ENCODE peak calls at places on chromosomes 3 and 15, in nine cellular contexts. One of them, this sample, is unnamed.

GRCh38 chr15:85482896-85483295 is 102.5 kb downstream of the AKAP13 start:
- DNase-seq in NCI-H774: no peak
- DNase-seq in cardiac muscle cell: peak; percentile 56
- DNase-seq in uterus: no peak
- DNase-seq in activated CD8-positive, alpha-beta T cell treated with anti-CD3 and anti-CD28 coated beads for 36 hours: no peak
- DNase-seq in stimulated activated CD4-positive, alpha-beta T cell treated with anti-CD3 and anti-CD28 coated beads, Interleukin-2, amount 100 ng/mL, for 48 hours: no peak
- DNase-seq in NCI-H187 treated with DMSO at 0.1 percent for 48 hours: no peak
- DNase-seq in T-helper 2 cell: no peak
- DNase-seq in MG63: peak; percentile 27
- DNase-seq in this sample: no peak

GRCh38 chr15:81166949-81167816 is 29.5 kb upstream of the IL16 start:
- DNase-seq in NCI-H774: no peak
- DNase-seq in cardiac muscle cell: no peak
- DNase-seq in NCI-H187 treated with DMSO at 0.1 percent for 48 hours: no peak
- DNase-seq in MG63: no peak
- DNase-seq in T-helper 2 cell: no peak
- DNase-seq in uterus: no peak
- DNase-seq in activated CD8-positive, alpha-beta T cell treated with anti-CD3 and anti-CD28 coated beads for 36 hours: no peak
- DNase-seq in stimulated activated CD4-positive, alpha-beta T cell treated with anti-CD3 and anti-CD28 coated beads, Interleukin-2, amount 100 ng/mL, for 48 hours: no peak
- DNase-seq in this sample: no peak

GRCh38 chr15:66573719-66574641 is 8.2 kb upstream of the LCTL start:
- DNase-seq in NCI-H187 treated with DMSO at 0.1 percent for 48 hours: no peak
- DNase-seq in NCI-H774: no peak
- DNase-seq in MG63: no peak
- DNase-seq in T-helper 2 cell: no peak
- DNase-seq in cardiac muscle cell: peak; percentile 68
- DNase-seq in activated CD8-positive, alpha-beta T cell treated with anti-CD3 and anti-CD28 coated beads for 36 hours: no peak
- DNase-seq in uterus: no peak
- DNase-seq in stimulated activated CD4-positive, alpha-beta T cell treated with anti-CD3 and anti-CD28 coated beads, Interleukin-2, amount 100 ng/mL, for 48 hours: no peak
- DNase-seq in this sample: no peak

GRCh38 chr3:50392101-50392715 is 32.9 kb upstream of the TMEM115 start:
- DNase-seq in uterus: no peak
- DNase-seq in T-helper 2 cell: no peak
- DNase-seq in MG63: peak; percentile 14
- DNase-seq in activated CD8-positive, alpha-beta T cell treated with anti-CD3 and anti-CD28 coated beads for 36 hours: no peak
- DNase-seq in NCI-H187 treated with DMSO at 0.1 percent for 48 hours: no peak
- DNase-seq in stimulated activated CD4-positive, alpha-beta T cell treated with anti-CD3 and anti-CD28 coated beads, Interleukin-2, amount 100 ng/mL, for 48 hours: no peak
- DNase-seq in NCI-H774: no peak
- DNase-seq in cardiac muscle cell: no peak
- DNase-seq in this sample: no peak

GRCh38 chr15:75195122-75195765 is 6.4 kb upstream of the C15orf39 start:
- DNase-seq in MG63: no peak
- DNase-seq in T-helper 2 cell: no peak
- DNase-seq in NCI-H187 treated with DMSO at 0.1 percent for 48 hours: no peak
- DNase-seq in stimulated activated CD4-positive, alpha-beta T cell treated with anti-CD3 and anti-CD28 coated beads, Interleukin-2, amount 100 ng/mL, for 48 hours: no peak
- DNase-seq in cardiac muscle cell: peak; percentile 40
- DNase-seq in activated CD8-positive, alpha-beta T cell treated with anti-CD3 and anti-CD28 coated beads for 36 hours: no peak
- DNase-seq in uterus: peak; percentile 59
- DNase-seq in NCI-H774: peak; percentile 85
- DNase-seq in this sample: no peak

GRCh38 chr15:72196409-72197044 is 1.1 kb downstream of the GRAMD2A start:
- DNase-seq in NCI-H187 treated with DMSO at 0.1 percent for 48 hours: no peak
- DNase-seq in activated CD8-positive, alpha-beta T cell treated with anti-CD3 and anti-CD28 coated beads for 36 hours: no peak
- DNase-seq in T-helper 2 cell: no peak
- DNase-seq in MG63: no peak
- DNase-seq in stimulated activated CD4-positive, alpha-beta T cell treated with anti-CD3 and anti-CD28 coated beads, Interleukin-2, amount 100 ng/mL, for 48 hours: no peak
- DNase-seq in uterus: no peak
- DNase-seq in NCI-H774: no peak
- DNase-seq in cardiac muscle cell: no peak
- DNase-seq in this sample: no peak

GRCh38 chr3:43692085-43692484 is 1.3 kb downstream of the ABHD5 start:
- DNase-seq in uterus: no peak
- DNase-seq in MG63: no peak
- DNase-seq in NCI-H774: no peak
- DNase-seq in NCI-H187 treated with DMSO at 0.1 percent for 48 hours: no peak
- DNase-seq in cardiac muscle cell: no peak
- DNase-seq in stimulated activated CD4-positive, alpha-beta T cell treated with anti-CD3 and anti-CD28 coated beads, Interleukin-2, amount 100 ng/mL, for 48 hours: no peak
- DNase-seq in activated CD8-positive, alpha-beta T cell treated with anti-CD3 and anti-CD28 coated beads for 36 hours: no peak
- DNase-seq in T-helper 2 cell: no peak
- DNase-seq in this sample: no peak

GRCh38 chr3:113952921-113953320 is 5.1 kb downstream of the ZDHHC23 start:
- DNase-seq in stimulated activated CD4-positive, alpha-beta T cell treated with anti-CD3 and anti-CD28 coated beads, Interleukin-2, amount 100 ng/mL, for 48 hours: no peak
- DNase-seq in NCI-H774: no peak
- DNase-seq in uterus: no peak
- DNase-seq in activated CD8-positive, alpha-beta T cell treated with anti-CD3 and anti-CD28 coated beads for 36 hours: no peak
- DNase-seq in NCI-H187 treated with DMSO at 0.1 percent for 48 hours: no peak
- DNase-seq in MG63: no peak
- DNase-seq in T-helper 2 cell: no peak
- DNase-seq in cardiac muscle cell: peak; percentile 41
- DNase-seq in this sample: no peak

GRCh38 chr3:115396801-115397200 is 226.5 kb upstream of the GAP43 start:
- DNase-seq in cardiac muscle cell: no peak
- DNase-seq in stimulated activated CD4-positive, alpha-beta T cell treated with anti-CD3 and anti-CD28 coated beads, Interleukin-2, amount 100 ng/mL, for 48 hours: no peak
- DNase-seq in MG63: no peak
- DNase-seq in T-helper 2 cell: no peak
- DNase-seq in uterus: no peak
- DNase-seq in NCI-H187 treated with DMSO at 0.1 percent for 48 hours: no peak
- DNase-seq in activated CD8-positive, alpha-beta T cell treated with anti-CD3 and anti-CD28 coated beads for 36 hours: no peak
- DNase-seq in NCI-H774: no peak
- DNase-seq in this sample: no peak

GRCh38 chr3:58271901-58272501 is 34.0 kb upstream of the RPP14 start:
- DNase-seq in NCI-H774: no peak
- DNase-seq in T-helper 2 cell: no peak
- DNase-seq in MG63: peak; percentile 61
- DNase-seq in activated CD8-positive, alpha-beta T cell treated with anti-CD3 and anti-CD28 coated beads for 36 hours: peak; percentile 17
- DNase-seq in uterus: no peak
- DNase-seq in NCI-H187 treated with DMSO at 0.1 percent for 48 hours: no peak
- DNase-seq in stimulated activated CD4-positive, alpha-beta T cell treated with anti-CD3 and anti-CD28 coated beads, Interleukin-2, amount 100 ng/mL, for 48 hours: no peak
- DNase-seq in cardiac muscle cell: peak; percentile 93
- DNase-seq in this sample: no peak

GRCh38 chr3:191329654-191330308 is 545 bp downstream of the UTS2B start:
- DNase-seq in activated CD8-positive, alpha-beta T cell treated with anti-CD3 and anti-CD28 coated beads for 36 hours: peak; percentile 4
- DNase-seq in cardiac muscle cell: peak; percentile 64
- DNase-seq in NCI-H774: peak; percentile 66
- DNase-seq in NCI-H187 treated with DMSO at 0.1 percent for 48 hours: no peak
- DNase-seq in MG63: peak; percentile 49
- DNase-seq in stimulated activated CD4-positive, alpha-beta T cell treated with anti-CD3 and anti-CD28 coated beads, Interleukin-2, amount 100 ng/mL, for 48 hours: peak; percentile 7
- DNase-seq in uterus: peak; percentile 36
- DNase-seq in T-helper 2 cell: no peak
- DNase-seq in this sample: no peak

GRCh38 chr3:25781758-25782594 is 1.3 kb downstream of the NGLY1 start:
- DNase-seq in NCI-H187 treated with DMSO at 0.1 percent for 48 hours: no peak
- DNase-seq in activated CD8-positive, alpha-beta T cell treated with anti-CD3 and anti-CD28 coated beads for 36 hours: no peak
- DNase-seq in stimulated activated CD4-positive, alpha-beta T cell treated with anti-CD3 and anti-CD28 coated beads, Interleukin-2, amount 100 ng/mL, for 48 hours: no peak
- DNase-seq in uterus: no peak
- DNase-seq in T-helper 2 cell: no peak
- DNase-seq in NCI-H774: no peak
- DNase-seq in MG63: no peak
- DNase-seq in cardiac muscle cell: no peak
- DNase-seq in this sample: no peak

GRCh38 chr3:9135930-9136525 is 113.4 kb downstream of the SRGAP3 start:
- DNase-seq in T-helper 2 cell: no peak
- DNase-seq in cardiac muscle cell: no peak
- DNase-seq in stimulated activated CD4-positive, alpha-beta T cell treated with anti-CD3 and anti-CD28 coated beads, Interleukin-2, amount 100 ng/mL, for 48 hours: no peak
- DNase-seq in uterus: no peak
- DNase-seq in NCI-H774: no peak
- DNase-seq in NCI-H187 treated with DMSO at 0.1 percent for 48 hours: no peak
- DNase-seq in activated CD8-positive, alpha-beta T cell treated with anti-CD3 and anti-CD28 coated beads for 36 hours: peak; percentile 5
- DNase-seq in MG63: no peak
- DNase-seq in this sample: no peak

GRCh38 chr15:66504563-66505429 is at the start of the genes RPL4 and ZWILCH:
- DNase-seq in NCI-H187 treated with DMSO at 0.1 percent for 48 hours: no peak
- DNase-seq in stimulated activated CD4-positive, alpha-beta T cell treated with anti-CD3 and anti-CD28 coated beads, Interleukin-2, amount 100 ng/mL, for 48 hours: peak; percentile 69
- DNase-seq in uterus: peak; percentile 78
- DNase-seq in cardiac muscle cell: peak; percentile 91
- DNase-seq in T-helper 2 cell: peak; percentile 65
- DNase-seq in NCI-H774: peak; percentile 71
- DNase-seq in MG63: peak; percentile 86
- DNase-seq in activated CD8-positive, alpha-beta T cell treated with anti-CD3 and anti-CD28 coated beads for 36 hours: peak; percentile 80
- DNase-seq in this sample: peak; percentile 92

GRCh38 chr3:189570916-189571315 is 60.3 kb upstream of the TP63 start:
- DNase-seq in activated CD8-positive, alpha-beta T cell treated with anti-CD3 and anti-CD28 coated beads for 36 hours: no peak
- DNase-seq in NCI-H774: no peak
- DNase-seq in MG63: no peak
- DNase-seq in T-helper 2 cell: no peak
- DNase-seq in NCI-H187 treated with DMSO at 0.1 percent for 48 hours: no peak
- DNase-seq in cardiac muscle cell: no peak
- DNase-seq in uterus: no peak
- DNase-seq in stimulated activated CD4-positive, alpha-beta T cell treated with anti-CD3 and anti-CD28 coated beads, Interleukin-2, amount 100 ng/mL, for 48 hours: no peak
- DNase-seq in this sample: no peak

GRCh38 chr3:119235151-119235550 is 5.5 kb downstream of the B4GALT4 start:
- DNase-seq in NCI-H774: no peak
- DNase-seq in uterus: no peak
- DNase-seq in activated CD8-positive, alpha-beta T cell treated with anti-CD3 and anti-CD28 coated beads for 36 hours: no peak
- DNase-seq in T-helper 2 cell: no peak
- DNase-seq in MG63: no peak
- DNase-seq in cardiac muscle cell: peak; percentile 59
- DNase-seq in stimulated activated CD4-positive, alpha-beta T cell treated with anti-CD3 and anti-CD28 coated beads, Interleukin-2, amount 100 ng/mL, for 48 hours: no peak
- DNase-seq in NCI-H187 treated with DMSO at 0.1 percent for 48 hours: no peak
- DNase-seq in this sample: no peak

GRCh38 chr15:40424483-40425115 is 16.2 kb upstream of the BAHD1 start:
- DNase-seq in activated CD8-positive, alpha-beta T cell treated with anti-CD3 and anti-CD28 coated beads for 36 hours: no peak
- DNase-seq in cardiac muscle cell: no peak
- DNase-seq in NCI-H774: no peak
- DNase-seq in MG63: no peak
- DNase-seq in T-helper 2 cell: no peak
- DNase-seq in NCI-H187 treated with DMSO at 0.1 percent for 48 hours: no peak
- DNase-seq in stimulated activated CD4-positive, alpha-beta T cell treated with anti-CD3 and anti-CD28 coated beads, Interleukin-2, amount 100 ng/mL, for 48 hours: no peak
- DNase-seq in uterus: no peak
- DNase-seq in this sample: no peak

GRCh38 chr3:3665961-3666640 is 133.1 kb upstream of the LRRN1 start:
- DNase-seq in T-helper 2 cell: no peak
- DNase-seq in NCI-H187 treated with DMSO at 0.1 percent for 48 hours: no peak
- DNase-seq in cardiac muscle cell: no peak
- DNase-seq in uterus: no peak
- DNase-seq in MG63: no peak
- DNase-seq in activated CD8-positive, alpha-beta T cell treated with anti-CD3 and anti-CD28 coated beads for 36 hours: no peak
- DNase-seq in stimulated activated CD4-positive, alpha-beta T cell treated with anti-CD3 and anti-CD28 coated beads, Interleukin-2, amount 100 ng/mL, for 48 hours: no peak
- DNase-seq in NCI-H774: peak; percentile 35
- DNase-seq in this sample: no peak

GRCh38 chr3:23728651-23729117 is 77.1 kb upstream of the UBE2E1 start:
- DNase-seq in stimulated activated CD4-positive, alpha-beta T cell treated with anti-CD3 and anti-CD28 coated beads, Interleukin-2, amount 100 ng/mL, for 48 hours: no peak
- DNase-seq in MG63: peak; percentile 57
- DNase-seq in NCI-H774: no peak
- DNase-seq in T-helper 2 cell: no peak
- DNase-seq in NCI-H187 treated with DMSO at 0.1 percent for 48 hours: no peak
- DNase-seq in cardiac muscle cell: no peak
- DNase-seq in uterus: no peak
- DNase-seq in activated CD8-positive, alpha-beta T cell treated with anti-CD3 and anti-CD28 coated beads for 36 hours: no peak
- DNase-seq in this sample: no peak